ENCODE peak calls at places on chromosomes 11 and 22, in ten cellular contexts. Z is activated naive CD8-positive, alpha-beta T cell treated with anti-CD3 and anti-CD28 coated beads, Interleukin-2, amount 50 U/mL, for 24 hours; L is AG10803; Y is putamen; E is activated CD4-positive, alpha-beta T cell treated with anti-CD3 and anti-CD28 coated beads for 24 hours; I is T-helper 9 cell; H is right lobe of liver; F is HT1080; S is cerebellar cortex; P is NCI-H1930. N is an unnamed sample.

GRCh38 chr11:45181595-45182550 is 35.4 kb downstream of the PRDM11 start:
- DNase-seq in Z (no peak), L (no peak), Y (no peak), E (no peak), I (no peak), H (no peak), F (no peak), S (no peak), P (no peak), N (no peak)

GRCh38 chr11:109993786-109994185 is 99.4 kb upstream of the ZC3H12C start:
- DNase-seq in Z (no peak), L (peak; percentile 95), Y (no peak), E (no peak), I (no peak), H (no peak), F (no peak), S (no peak), P (no peak), N (no peak)

GRCh38 chr11:120748485-120748814 is 236.9 kb downstream of the GRIK4 start:
- DNase-seq in Z (no peak), L (no peak), Y (no peak), E (no peak), I (no peak), H (no peak), F (no peak), S (no peak), P (peak; percentile 24), N (no peak)

GRCh38 chr11:118277312-118277711 is 13.2 kb upstream of the MPZL2 start:
- DNase-seq in Z (no peak), L (peak; percentile 4), Y (no peak), E (no peak), I (no peak), H (no peak), F (peak; percentile 89), S (no peak), P (no peak), N (no peak)

GRCh38 chr11:13836666-13837065 is 125.9 kb upstream of the SPON1 start:
- DNase-seq in Z (no peak), L (no peak), Y (no peak), E (no peak), I (no peak), H (no peak), F (peak; percentile 50), S (no peak), P (no peak), N (no peak)

GRCh38 chr11:2196970-2197770 is 25.6 kb upstream of the TH start:
- DNase-seq in Z (peak; percentile 81), L (peak; percentile 46), Y (peak; percentile 24), E (peak; percentile 64), I (peak; percentile 54), H (peak; percentile 86), F (peak; percentile 59), S (peak; percentile 70), P (peak; percentile 77), N (no peak)

GRCh38 chr11:65611758-65612603 is 2.0 kb downstream of the MAP3K11 start:
- DNase-seq in Z (no peak), L (no peak), Y (no peak), E (no peak), I (no peak), H (no peak), F (no peak), S (no peak), P (no peak), N (no peak)

GRCh38 chr22:20751185-20751851 is 22.6 kb upstream of the SERPIND1 start:
- DNase-seq in Z (no peak), L (no peak), Y (no peak), E (no peak), I (no peak), H (peak; percentile 40), F (no peak), S (no peak), P (no peak), N (no peak)

GRCh38 chr11:65425105-65425970 is 2.7 kb downstream of the NEAT1 start:
- DNase-seq in Z (peak; percentile 72), L (peak; percentile 82), Y (peak; percentile 44), E (peak; percentile 60), I (peak; percentile 68), H (peak; percentile 56), F (peak; percentile 76), S (peak; percentile 78), P (no peak), N (no peak)

GRCh38 chr11:82864268-82864667 is 36.0 kb downstream of the PRCP start:
- DNase-seq in Z (no peak), L (peak; percentile 47), Y (peak; percentile 78), E (no peak), I (no peak), H (peak; percentile 65), F (peak; percentile 57), S (peak; percentile 33), P (no peak), N (no peak)

GRCh38 chr11:133892584-133893380 is 47.5 kb upstream of the SPATA19 start:
- DNase-seq in Z (no peak), L (no peak), Y (no peak), E (no peak), I (no peak), H (no peak), F (no peak), S (no peak), P (no peak), N (no peak)

GRCh38 chr22:38731703-38732161 is 24.1 kb downstream of the SUN2 start:
- DNase-seq in Z (no peak), L (no peak), Y (no peak), E (no peak), I (no peak), H (peak; percentile 49), F (no peak), S (no peak), P (no peak), N (no peak)

GRCh38 chr11:75565916-75566762 is 4.1 kb downstream of the SERPINH1 start:
- DNase-seq in Z (no peak), L (no peak), Y (no peak), E (no peak), I (no peak), H (no peak), F (no peak), S (no peak), P (no peak), N (no peak)

GRCh38 chr22:33922268-33922667 is 2.0 kb upstream of the LARGE1 start:
- DNase-seq in Z (peak; percentile 5), L (no peak), Y (no peak), E (no peak), I (no peak), H (peak; percentile 59), F (no peak), S (peak; percentile 19), P (peak; percentile 8), N (no peak)

GRCh38 chr22:27461470-27461869 is 340.1 kb downstream of the MN1 start:
- DNase-seq in Z (no peak), L (peak; percentile 99), Y (no peak), E (no peak), I (no peak), H (no peak), F (peak; percentile 96), S (no peak), P (no peak), N (peak; percentile 82)

GRCh38 chr11:61814242-61814957 is 2.4 kb downstream of the FADS1 start:
- DNase-seq in Z (no peak), L (peak; percentile 18), Y (peak; percentile 64), E (no peak), I (no peak), H (no peak), F (peak; percentile 74), S (peak; percentile 60), P (peak; percentile 32), N (no peak)

GRCh38 chr11:120675171-120675570 is 163.6 kb downstream of the GRIK4 start:
- DNase-seq in Z (no peak), L (no peak), Y (no peak), E (no peak), I (no peak), H (no peak), F (no peak), S (no peak), P (no peak), N (no peak)

GRCh38 chr11:14463623-14464022 is 36.0 kb downstream of the COPB1 start:
- DNase-seq in Z (no peak), L (no peak), Y (no peak), E (no peak), I (no peak), H (no peak), F (no peak), S (no peak), P (no peak), N (no peak)

GRCh38 chr11:3947084-3947483 is 91.6 kb downstream of the STIM1 start:
- DNase-seq in Z (no peak), L (peak; percentile 78), Y (no peak), E (no peak), I (no peak), H (no peak), F (peak; percentile 60), S (no peak), P (no peak), N (no peak)

GRCh38 chr11:6238902-6239301 is at the start of gene CNGA4:
- DNase-seq in Z (no peak), L (no peak), Y (no peak), E (no peak), I (no peak), H (no peak), F (no peak), S (no peak), P (no peak), N (no peak)

GRCh38 chr22:19473578-19473977 is 5.4 kb downstream of the UFD1 start:
- DNase-seq in Z (no peak), L (no peak), Y (no peak), E (no peak), I (no peak), H (no peak), F (no peak), S (no peak), P (no peak), N (no peak)

GRCh38 chr22:30196867-30197336 is 49.7 kb downstream of the LIF start:
- DNase-seq in Z (no peak), L (no peak), Y (no peak), E (no peak), I (no peak), H (no peak), F (no peak), S (no peak), P (no peak), N (peak; percentile 38)

GRCh38 chr11:111447931-111448330 is 64.3 kb downstream of the BTG4 start:
- DNase-seq in Z (no peak), L (no peak), Y (no peak), E (no peak), I (no peak), H (no peak), F (no peak), S (no peak), P (no peak), N (no peak)

GRCh38 chr22:45837507-45837906 is 139.5 kb downstream of the WNT7B start:
- DNase-seq in Z (no peak), L (no peak), Y (no peak), E (no peak), I (no peak), H (no peak), F (no peak), S (no peak), P (no peak), N (no peak)

GRCh38 chr11:36452231-36452630 is 57.8 kb downstream of the TRAF6 start:
- DNase-seq in Z (peak; percentile 32), L (peak; percentile 84), Y (no peak), E (no peak), I (no peak), H (no peak), F (peak; percentile 59), S (no peak), P (no peak), N (no peak)

GRCh38 chr22:20654343-20655208 is 119.3 kb upstream of the SERPIND1 start:
- DNase-seq in Z (no peak), L (no peak), Y (no peak), E (no peak), I (no peak), H (no peak), F (no peak), S (no peak), P (no peak), N (no peak)

N was measured in iPS DF 19.7.